ENCODE peak calls at places on chromosomes 3 and 15, in six cellular contexts. D is IMR-90, B is neuronal stem cell, Y is H9, S is mesenchymal stem cell, L is H1. N is an unnamed sample.

GRCh38 chr3:144866504-144866903 is 894.9 kb downstream of the DIPK2A start:
- DNase-seq in D (no peak), B (no peak), Y (no peak), S (peak; percentile 29), L (no peak), N (no peak)

GRCh38 chr15:55710286-55710685 is 32.7 kb downstream of the PRTG start:
- DNase-seq in D (no peak), B (no peak), Y (no peak), S (no peak), L (no peak), N (no peak)

GRCh38 chr15:51234181-51234927 is 104.0 kb downstream of the CYP19A1 start:
- DNase-seq in D (no peak), B (no peak), Y (no peak), S (no peak), L (no peak), N (no peak)

GRCh38 chr15:98776607-98777281 is 128.4 kb downstream of the IGF1R start:
- DNase-seq in D (peak; percentile 50), B (no peak), Y (no peak), S (no peak), L (no peak), N (peak; percentile 2)

GRCh38 chr3:186826978-186827857 is 15.3 kb upstream of the ADIPOQ start:
- DNase-seq in D (peak; percentile 72), B (peak; percentile 85), Y (peak; percentile 80), S (peak; percentile 77), L (peak; percentile 88), N (peak; percentile 95)

GRCh38 chr3:56800373-56801150 is 1.2 kb downstream of the ARHGEF3 start:
- DNase-seq in D (no peak), B (no peak), Y (no peak), S (peak; percentile 30), L (no peak), N (no peak)

GRCh38 chr15:22904736-22905135 is 66.3 kb downstream of the NIPA2 start:
- DNase-seq in D (no peak), B (no peak), Y (no peak), S (no peak), L (no peak), N (no peak)

GRCh38 chr15:79440355-79440908 is 8.3 kb downstream of the MINAR1 start:
- DNase-seq in D (no peak), B (no peak), Y (no peak), S (no peak), L (no peak), N (no peak)

GRCh38 chr3:161150001-161150525 is 44.9 kb upstream of the B3GALNT1 start:
- DNase-seq in D (no peak), B (no peak), Y (no peak), S (peak; percentile 37), L (no peak), N (no peak)

GRCh38 chr15:64315136-64315661 is 40.8 kb downstream of the CSNK1G1 start:
- DNase-seq in D (no peak), B (peak; percentile 57), Y (no peak), S (no peak), L (no peak), N (no peak)

GRCh38 chr3:171160326-171160725 is 133.8 kb upstream of the SLC2A2 start:
- DNase-seq in D (no peak), B (no peak), Y (no peak), S (no peak), L (no peak), N (no peak)

GRCh38 chr3:48436855-48437254 is 3.1 kb downstream of the CCDC51 start:
- DNase-seq in D (no peak), B (no peak), Y (no peak), S (no peak), L (no peak), N (no peak)
- H3K14ac ChIP-seq in D (no peak overlapping the region), B (no peak overlapping the region), Y (no peak overlapping the region), S (no peak overlapping the region), L (no peak overlapping the region), N (no peak overlapping the region)

GRCh38 chr3:176147251-176147650 is 1050.0 kb downstream of the TBL1XR1 start:
- DNase-seq in D (no peak), B (no peak), Y (no peak), S (no peak), L (no peak), N (no peak)

GRCh38 chr3:176141837-176142236 is 1055.4 kb downstream of the TBL1XR1 start:
- DNase-seq in D (no peak), B (no peak), Y (no peak), S (no peak), L (no peak), N (no peak)
- H3K4me1 ChIP-seq in D (no peaks in the 10 kb centered on the region), B (no peaks in the 10 kb centered on the region), Y (no peaks in the 10 kb centered on the region), S (no peaks in the 10 kb centered on the region), L (no peaks in the 10 kb centered on the region), N (no peaks in the 10 kb centered on the region)

GRCh38 chr3:49591615-49592014 is 37.3 kb downstream of the BSN start:
- DNase-seq in D (no peak), B (no peak), Y (no peak), S (no peak), L (no peak), N (no peak)
- H4K91ac ChIP-seq in D (no peak overlapping the region), B (no peak overlapping the region), Y (no peak overlapping the region), S (no peak overlapping the region), L (no peak overlapping the region), N (no peak overlapping the region)

DNA sequence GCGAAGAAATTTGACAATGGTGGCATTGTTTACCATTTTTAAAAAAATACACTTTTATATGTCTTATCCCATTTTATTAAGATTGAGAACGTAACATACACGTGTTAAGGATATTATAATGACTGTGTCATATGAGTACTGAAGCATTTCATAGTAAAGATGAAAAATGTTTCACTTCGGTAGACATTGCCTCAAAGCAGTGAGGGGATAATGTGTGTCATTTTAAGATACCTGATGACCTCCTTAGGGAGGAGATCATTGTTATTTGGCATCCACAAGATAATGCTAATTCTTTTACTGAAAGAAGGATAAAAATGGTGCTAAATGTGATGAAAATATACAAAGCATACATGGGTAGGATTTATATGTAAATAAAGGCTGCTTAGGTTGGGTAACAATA is 107.3 kb downstream of the STAC start:
- DNase-seq in D (no peak), B (no peak), Y (no peak), S (no peak), L (no peak), N (no peak)
- H3K14ac ChIP-seq in D (no peak overlapping the region), B (no peak overlapping the region), Y (no peak overlapping the region), S (no peak overlapping the region), L (no peak overlapping the region), N (no peak overlapping the region)

GRCh38 chr15:63054281-63054683 is 11.7 kb downstream of the TPM1 start:
- DNase-seq in D (no peak), B (no peak), Y (no peak), S (peak; percentile 75), L (no peak), N (no peak)
- H3K4me1 ChIP-seq in D (peaks cover 25% of the 10 kb centered on the region), B (peaks cover 18% of the 10 kb centered on the region), Y (no peaks in the 10 kb centered on the region), S (peaks cover 23% of the 10 kb centered on the region), L (no peaks in the 10 kb centered on the region), N (peaks cover 14% of the 10 kb centered on the region)

GRCh38 chr3:180011927-180012326 is 24.8 kb downstream of the PEX5L start:
- DNase-seq in D (no peak), B (no peak), Y (no peak), S (no peak), L (no peak), N (no peak)
- H4K91ac ChIP-seq in D (no peak overlapping the region), B (no peak overlapping the region), Y (no peak overlapping the region), S (no peak overlapping the region), L (no peak overlapping the region), N (no peak overlapping the region)

DNA sequence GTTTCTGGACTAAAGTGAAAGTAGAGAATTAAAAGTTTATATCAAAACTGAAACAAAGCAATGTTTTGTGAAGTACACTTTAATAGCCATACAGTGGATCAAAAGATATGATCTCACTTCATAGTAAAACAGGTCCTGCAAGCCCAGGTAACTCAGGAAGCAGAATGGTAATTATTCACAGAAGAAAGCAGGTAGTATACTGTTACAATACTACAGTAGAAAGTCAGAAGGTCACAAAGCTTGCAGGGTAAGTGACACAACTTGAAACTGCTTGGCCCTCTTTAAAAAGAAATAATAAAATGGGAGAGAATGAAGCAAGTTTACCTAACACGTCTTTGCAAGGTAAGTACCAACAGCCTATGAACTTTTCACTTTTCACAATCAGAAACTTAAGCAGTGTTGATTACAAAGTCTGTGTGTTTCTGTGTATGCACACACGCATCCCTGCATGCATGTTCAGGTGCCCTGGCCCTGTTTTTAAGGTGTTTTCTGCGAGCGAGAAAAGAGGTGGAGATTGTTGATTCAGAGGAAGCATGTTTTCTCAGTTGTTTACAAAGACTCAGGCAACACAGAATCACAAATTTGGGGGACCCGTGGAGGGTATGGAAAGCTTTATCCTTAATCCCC is at the start of gene NAALADL2:
- DNase-seq in D (no peak), B (no peak), Y (no peak), S (no peak), L (no peak), N (no peak)
- H3K14ac ChIP-seq in D (no peak within 1 kb of the TSS), B (no peak within 1 kb of the TSS), Y (no peak within 1 kb of the TSS), S (no peak within 1 kb of the TSS), L (no peak within 1 kb of the TSS), N (no peak within 1 kb of the TSS)

GRCh38 chr3:52248165-52248541 is 2.6 kb downstream of the PPM1M start:
- DNase-seq in D (no peak), B (no peak), Y (no peak), S (no peak), L (no peak), N (no peak)

GRCh38 chr3:52250122-52250521 is 4.6 kb downstream of the PPM1M start:
- DNase-seq in D (no peak), B (no peak), Y (no peak), S (no peak), L (no peak), N (no peak)

GRCh38 chr3:52247455-52248164 is 2.1 kb downstream of the PPM1M start:
- DNase-seq in D (no peak), B (no peak), Y (no peak), S (no peak), L (no peak), N (no peak)

GRCh38 chr3:52248816-52249547 is 3.4 kb downstream of the PPM1M start:
- DNase-seq in D (no peak), B (no peak), Y (peak; percentile 29), S (no peak), L (no peak), N (no peak)

GRCh38 chr3:52249683-52250082 is 4.1 kb downstream of the PPM1M start:
- DNase-seq in D (no peak), B (no peak), Y (no peak), S (no peak), L (no peak), N (no peak)
- H3K4me1 ChIP-seq in D (peaks cover 17% of the 10 kb centered on the region), B (no peaks in the 10 kb centered on the region), Y (no peaks in the 10 kb centered on the region), S (peaks cover 28% of the 10 kb centered on the region), L (peaks cover 9% of the 10 kb centered on the region), N (peaks cover 11% of the 10 kb centered on the region)

DNA sequence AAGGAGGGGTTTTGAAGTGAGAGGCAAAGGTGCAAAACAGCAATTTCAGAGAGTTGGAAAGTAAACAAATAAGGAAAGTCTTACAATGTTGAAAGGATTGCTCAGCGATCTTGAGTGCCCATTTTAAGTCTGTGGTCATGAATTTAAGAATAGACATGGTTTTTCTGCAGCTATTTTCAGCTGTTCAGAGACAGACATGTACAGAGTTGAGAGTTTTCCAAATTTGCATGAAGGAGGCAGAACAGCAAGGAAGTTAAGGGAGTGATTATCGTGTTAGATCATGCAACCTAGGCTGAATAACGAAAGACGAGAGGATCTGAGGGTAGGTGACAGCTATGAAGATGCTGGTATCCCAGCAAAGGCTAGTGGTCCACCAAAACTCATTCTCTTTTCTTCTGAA is 37.2 kb downstream of the DET1 start:
- DNase-seq in D (no peak), B (no peak), Y (no peak), S (no peak), L (no peak), N (peak; percentile 34)
- H4K91ac ChIP-seq in D (no peak overlapping the region), B (no peak overlapping the region), Y (no peak overlapping the region), S (no peak overlapping the region), L (no peak overlapping the region), N (no peak overlapping the region)

N was measured in trophoblast cell.